ENCODE peak calls at places on chromosome 3, in eight cellular contexts. J is Panc1; C is pancreas; D is CD8-positive, alpha-beta memory T cell; Z is aorta; I is A549; Q is H7; L is foreskin fibroblast. H is an unnamed sample.

GRCh38 chr3:181719298-181719859 is 7.7 kb downstream of the SOX2 start:
- DNase-seq in J (no peak), L (no peak), Z (no peak), Q (peak; percentile 57), C (peak; percentile 64), D (no peak), I (no peak), H (no peak)

GRCh38 chr3:35737080-35737479 is 97.8 kb downstream of the ARPP21 start:
- DNase-seq in Z (no peak), J (no peak), C (no peak), D (no peak), I (no peak), Q (no peak), L (no peak), H (no peak)

GRCh38 chr3:128069271-128069670 is 17.0 kb downstream of the SEC61A1 start:
- DNase-seq in Z (no peak), J (no peak), Q (no peak), C (no peak), D (no peak), I (no peak), L (no peak), H (no peak)

GRCh38 chr3:197026481-197026866 is 3.1 kb downstream of the MELTF start:
- DNase-seq in Z (no peak), L (peak; percentile 28), C (no peak), Q (peak; percentile 46), I (no peak), J (no peak), D (no peak), H (no peak)

GRCh38 chr3:21785765-21786453 is 34.9 kb upstream of the ZNF385D start:
- DNase-seq in L (no peak), I (no peak), Z (peak; percentile 59), D (no peak), C (no peak), J (no peak), Q (no peak), H (no peak)

GRCh38 chr3:66492672-66493071 is 8.2 kb downstream of the LRIG1 start:
- DNase-seq in L (no peak), D (no peak), Z (no peak), J (no peak), Q (no peak), I (no peak), C (no peak), H (no peak)

GRCh38 chr3:131348911-131349310 is 32.7 kb upstream of the NUDT16 start:
- DNase-seq in I (no peak), C (no peak), Q (no peak), J (no peak), D (no peak), Z (no peak), L (peak; percentile 70), H (no peak)

GRCh38 chr3:21526461-21526860 is 224.5 kb downstream of the ZNF385D start:
- DNase-seq in L (no peak), I (no peak), C (no peak), J (no peak), Q (no peak), D (no peak), Z (no peak), H (no peak)

GRCh38 chr3:150627557-150627956 is 24.4 kb downstream of the SELENOT start:
- DNase-seq in I (no peak), L (no peak), Z (no peak), C (no peak), Q (no peak), D (no peak), J (no peak), H (no peak)

DNA sequence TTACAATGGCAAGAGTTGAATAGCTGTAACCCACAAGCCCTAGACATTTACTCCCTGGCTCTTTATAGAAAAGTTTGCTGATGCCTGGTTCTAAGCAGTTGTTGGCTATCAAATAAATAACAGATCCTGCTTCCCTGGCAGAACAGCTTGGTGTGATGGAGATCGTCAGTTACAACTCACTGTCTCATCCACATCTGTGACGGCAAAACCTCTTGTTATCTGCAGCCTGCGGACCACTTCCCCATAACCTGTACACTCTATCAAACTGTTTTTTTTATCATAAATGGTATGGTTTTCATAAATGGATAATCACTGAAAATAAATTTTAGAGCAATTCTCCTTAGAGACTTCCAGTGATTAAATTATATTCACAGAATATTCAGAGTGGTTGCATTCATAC is 14.1 kb downstream of the ZDHHC3 start:
- DNase-seq in D (no peak), C (no peak), I (no peak), Q (no peak), L (no peak), J (no peak), Z (no peak), H (no peak)
- H3K4me3 ChIP-seq in D (no peak overlapping the region), C (no peak overlapping the region), I (no peak overlapping the region), Q (no peak overlapping the region), L (no peak overlapping the region), J (no peak overlapping the region), Z (no peak overlapping the region), H (no peak overlapping the region)

DNA sequence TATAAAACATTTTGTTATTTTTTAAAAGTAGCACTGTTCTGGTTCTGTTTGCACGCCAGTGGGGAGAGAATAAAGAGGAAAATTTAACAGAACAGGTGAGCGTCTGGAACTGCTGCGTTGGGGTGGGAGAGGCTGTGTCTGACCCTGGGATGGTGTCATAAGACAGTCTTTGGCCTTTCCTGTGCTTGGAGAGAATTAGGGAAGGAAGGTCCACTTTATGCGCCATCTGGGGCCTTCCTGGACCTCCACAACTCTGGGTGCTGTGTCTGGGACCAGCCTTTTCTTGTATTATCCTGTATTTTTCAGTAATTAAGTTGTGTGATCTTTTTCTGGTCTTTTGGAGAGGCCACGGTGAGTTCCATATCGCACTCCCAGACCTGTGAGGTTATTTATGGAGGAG is 3.3 kb downstream of the FAM43A start:
- DNase-seq in L (no peak), D (no peak), C (no peak), I (no peak), Z (no peak), J (no peak), Q (no peak), H (no peak)
- H3K4me3 ChIP-seq in L (peak overlapping the region; percentile 90), D (no peak overlapping the region), C (no peak overlapping the region), I (no peak overlapping the region), Z (no peak overlapping the region), J (peak overlapping the region; percentile 91), Q (no peak overlapping the region), H (no peak overlapping the region)

GRCh38 chr3:12622335-12622734 is 41.6 kb downstream of the RAF1 start:
- DNase-seq in Z (no peak), D (no peak), I (no peak), C (no peak), L (no peak), J (no peak), Q (no peak), H (no peak)
- H3K4me3 ChIP-seq in Z (no peak overlapping the region), D (no peak overlapping the region), I (no peak overlapping the region), C (no peak overlapping the region), L (no peak overlapping the region), J (no peak overlapping the region), Q (no peak overlapping the region), H (no peak overlapping the region)

GRCh38 chr3:49005998-49006397 is 1.2 kb upstream of the WDR6 start:
- DNase-seq in L (no peak), Z (no peak), D (no peak), Q (no peak), J (no peak), C (no peak), I (no peak), H (no peak)
- H3K4me3 ChIP-seq in L (peak overlapping the region; percentile 85), Z (no peak overlapping the region), D (peak overlapping the region; percentile 98), Q (no peak overlapping the region), J (peak overlapping the region; percentile 82), C (no peak overlapping the region), I (peak overlapping the region; percentile 100), H (no peak overlapping the region)

GRCh38 chr3:186237915-186238314 is 124.1 kb downstream of the DGKG start:
- DNase-seq in Q (no peak), L (no peak), C (no peak), Z (no peak), D (no peak), J (no peak), I (no peak), H (no peak)

GRCh38 chr3:186239321-186239720 is 122.7 kb downstream of the DGKG start:
- DNase-seq in Q (peak; percentile 75), J (no peak), Z (no peak), I (no peak), D (no peak), C (no peak), L (no peak), H (no peak)

GRCh38 chr3:186247821-186248814 is 113.9 kb downstream of the DGKG start:
- DNase-seq in J (no peak), C (no peak), Q (no peak), Z (no peak), D (no peak), I (no peak), L (no peak), H (no peak)

GRCh38 chr3:186236357-186237020 is 125.5 kb downstream of the DGKG start:
- DNase-seq in C (no peak), L (no peak), D (no peak), Q (no peak), Z (no peak), J (no peak), I (no peak), H (peak; percentile 73)

DNA sequence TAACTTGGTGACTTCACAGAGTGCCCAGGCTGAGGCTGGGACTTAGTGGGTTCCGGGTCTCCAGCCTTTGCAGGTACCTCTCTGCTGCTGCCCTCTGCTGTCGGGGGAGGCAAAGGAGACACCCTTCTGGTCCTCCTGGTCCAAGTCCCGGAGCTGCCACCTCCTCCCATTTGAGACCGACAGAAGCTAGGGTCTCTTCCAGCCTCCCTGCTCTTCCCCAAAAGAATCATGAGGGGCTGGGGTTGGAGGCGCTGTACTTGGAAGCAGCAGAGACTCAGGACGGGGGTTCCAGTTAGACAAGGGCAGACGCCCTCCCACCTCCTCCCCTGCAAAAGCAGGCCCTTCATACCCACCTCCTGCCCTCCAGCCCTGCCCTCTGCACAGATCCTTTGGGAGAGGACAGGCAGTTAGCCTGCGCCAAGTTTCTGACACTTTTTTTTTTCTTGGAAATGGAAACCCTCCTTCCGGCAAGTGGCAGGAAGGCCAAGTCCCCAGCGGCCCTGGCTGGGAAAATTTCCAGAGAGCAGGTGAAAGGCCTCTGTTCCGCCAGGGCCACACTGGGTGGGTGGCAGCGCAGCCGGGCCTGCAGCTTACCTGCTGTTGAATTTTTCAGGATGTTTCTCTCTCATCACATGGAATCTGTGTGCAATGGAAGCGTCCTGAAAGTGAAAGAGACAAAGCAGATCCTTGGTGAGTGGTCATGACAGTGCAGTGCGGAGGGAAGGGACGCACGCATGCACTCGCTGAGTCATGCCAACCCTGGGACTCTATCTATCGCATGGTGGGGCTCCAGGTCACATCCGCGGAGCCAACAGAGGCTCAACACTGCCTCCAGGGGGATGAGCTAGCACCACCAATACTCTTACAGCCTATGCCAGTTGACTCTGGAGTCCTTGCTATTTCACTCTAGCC is 119.9 kb downstream of the DGKG start:
- DNase-seq in J (no peak), L (peak; percentile 43), C (peak; percentile 84), Q (peak; percentile 90), Z (peak; percentile 84), I (peak; percentile 92), D (no peak), H (peak; percentile 50)
- H3K4me3 ChIP-seq in J (peak overlapping the region; percentile 15), L (no peak overlapping the region), C (no peak overlapping the region), Q (no peak overlapping the region), Z (no peak overlapping the region), I (peak overlapping the region; percentile 51), D (no peak overlapping the region), H (no peak overlapping the region)